ENCODE peak calls at places on chromosome 3, in eight cellular contexts. O, Z, U, L, Q, D, B and F are unnamed samples.

GRCh38 chr3:73073091-73073707 is 11.7 kb downstream of the EBLN2 start:
- DNase-seq in Z (no peak), B (no peak), D (no peak), U (no peak), O (no peak), Q (no peak), L (no peak), F (no peak)

GRCh38 chr3:116299646-116300081 is 145.6 kb downstream of the LSAMP start:
- DNase-seq in B (no peak), D (no peak), O (no peak), L (no peak), Z (no peak), U (no peak), Q (no peak), F (no peak)

GRCh38 chr3:190701096-190701532 is 161.4 kb downstream of the GMNC start:
- DNase-seq in L (peak), Q (no peak), Z (no peak), D (no peak), U (no peak), O (no peak), B (peak), F (no peak)

GRCh38 chr3:122533931-122534334 is 19.2 kb upstream of the KPNA1 start:
- DNase-seq in U (no peak), B (peak), D (no peak), O (no peak), Z (no peak), L (no peak), Q (peak), F (peak)

GRCh38 chr3:173622156-173622555 is 224.6 kb downstream of the NLGN1 start:
- DNase-seq in Q (no peak), O (no peak), D (no peak), B (no peak), U (no peak), L (no peak), Z (no peak), F (no peak)

GRCh38 chr3:127184870-127185216 is 8.1 kb upstream of the PRR23E start:
- DNase-seq in B (no peak), U (no peak), Z (no peak), L (no peak), O (no peak), Q (no peak), D (no peak), F (no peak)

GRCh38 chr3:50575372-50575771 is 6.0 kb downstream of the HEMK1 start:
- DNase-seq in O (no peak), U (no peak), L (no peak), Z (no peak), B (no peak), D (no peak), Q (no peak), F (no peak)

GRCh38 chr3:114362815-114363214 is 69.0 kb downstream of the TIGIT start:
- DNase-seq in U (no peak), B (peak), O (no peak), D (no peak), Z (peak), Q (no peak), L (no peak), F (no peak)

GRCh38 chr3:129197341-129197740 is 13.6 kb upstream of the CNBP start:
- DNase-seq in Z (no peak), B (no peak), U (no peak), O (no peak), D (no peak), Q (no peak), L (no peak), F (no peak)

GRCh38 chr3:111799951-111800350 is 59.1 kb upstream of the PHLDB2 start:
- DNase-seq in Z (no peak), Q (no peak), O (no peak), D (no peak), B (no peak), U (no peak), L (no peak), F (no peak)

GRCh38 chr3:148162132-148162531 is 535.6 kb upstream of the AGTR1 start:
- DNase-seq in Q (no peak), D (no peak), B (no peak), Z (no peak), U (no peak), L (no peak), O (no peak), F (no peak)

GRCh38 chr3:102104093-102104492 is 254.8 kb downstream of the NFKBIZ start:
- DNase-seq in D (no peak), U (no peak), Z (no peak), O (no peak), Q (no peak), B (no peak), L (no peak), F (no peak)

GRCh38 chr3:37594873-37595783 is 266.6 kb upstream of the CTDSPL start:
- DNase-seq in D (no peak), O (no peak), U (no peak), B (no peak), Q (no peak), Z (no peak), L (no peak), F (no peak)

GRCh38 chr3:15342945-15343344 is 10.6 kb upstream of the SH3BP5 start:
- DNase-seq in U (no peak), Q (no peak), L (no peak), B (no peak), D (no peak), Z (no peak), O (no peak), F (no peak)

GRCh38 chr3:56989434-56990294 is 70.8 kb upstream of the SPATA12 start:
- DNase-seq in L (no peak), Q (no peak), Z (no peak), O (no peak), B (no peak), D (no peak), U (no peak), F (no peak)

GRCh38 chr3:24802614-24803013 is 308.0 kb upstream of the THRB start:
- DNase-seq in L (no peak), Q (no peak), B (no peak), D (no peak), Z (no peak), U (no peak), O (no peak), F (no peak)